ENCODE peak calls at places on chromosomes 2 and 18, in four cellular contexts. I, B, K and A are unnamed samples.

GRCh38 chr2:10266133-10266620 is 36.5 kb upstream of the HPCAL1 start:
- DNase-seq in B (no peak), I (no peak), K (no peak), A (no peak)

GRCh38 chr2:216328347-216328746 is 43.9 kb downstream of the MARCHF4 start:
- DNase-seq in I (peak; percentile 30), B (no peak), K (peak; percentile 56), A (no peak)

GRCh38 chr2:127187831-127188230 is 32.3 kb downstream of the CYP27C1 start:
- DNase-seq in B (no peak), I (no peak), K (no peak), A (no peak)

GRCh38 chr2:6975988-6976387 is 58.8 kb downstream of the RNF144A start:
- DNase-seq in B (peak; percentile 15), K (no peak), I (no peak), A (no peak)

GRCh38 chr2:49004046-49004626 is 150.2 kb downstream of the FSHR start:
- DNase-seq in I (no peak), K (no peak), B (no peak), A (no peak)

GRCh38 chr2:224345492-224345891 is 56.4 kb downstream of the FAM124B start:
- DNase-seq in I (no peak), B (no peak), K (no peak), A (no peak)

GRCh38 chr2:19914266-19914975 is 12.6 kb upstream of the TTC32 start:
- DNase-seq in I (no peak), K (no peak), B (no peak), A (no peak)

GRCh38 chr2:239300242-239300641 is 100.6 kb downstream of the HDAC4 start:
- DNase-seq in B (no peak), I (no peak), K (no peak), A (no peak)

GRCh38 chr2:175233135-175233719 is 51.7 kb upstream of the ATP5MC3 start:
- DNase-seq in I (no peak), B (no peak), K (no peak), A (no peak)

DNA sequence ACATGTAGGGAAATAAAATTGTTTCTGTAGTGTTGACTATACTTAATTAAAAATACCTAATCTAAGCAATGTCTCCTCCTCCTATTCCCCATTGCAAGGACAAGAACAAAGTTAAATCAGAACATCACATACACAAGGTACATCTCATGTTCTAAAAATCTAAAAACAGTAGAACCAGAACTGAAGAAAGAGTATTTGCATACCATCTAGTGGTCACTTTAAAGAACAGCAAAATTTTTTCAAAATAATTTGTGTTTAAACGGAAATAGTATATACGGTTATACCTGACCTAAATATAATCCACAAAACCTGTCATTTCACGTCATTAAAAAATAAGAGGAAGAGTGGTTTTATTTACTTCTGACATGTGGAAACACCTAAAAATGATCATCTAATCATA is 294.3 kb upstream of the KCNH7 start:
- DNase-seq in B (peak; percentile 4), I (no peak), K (peak; percentile 32), A (no peak)
- TF ChIP-seq CTCF in B (peak; percentile 32), I (peak; percentile 78), K (peak; percentile 69), A (peak; percentile 41)

DNA sequence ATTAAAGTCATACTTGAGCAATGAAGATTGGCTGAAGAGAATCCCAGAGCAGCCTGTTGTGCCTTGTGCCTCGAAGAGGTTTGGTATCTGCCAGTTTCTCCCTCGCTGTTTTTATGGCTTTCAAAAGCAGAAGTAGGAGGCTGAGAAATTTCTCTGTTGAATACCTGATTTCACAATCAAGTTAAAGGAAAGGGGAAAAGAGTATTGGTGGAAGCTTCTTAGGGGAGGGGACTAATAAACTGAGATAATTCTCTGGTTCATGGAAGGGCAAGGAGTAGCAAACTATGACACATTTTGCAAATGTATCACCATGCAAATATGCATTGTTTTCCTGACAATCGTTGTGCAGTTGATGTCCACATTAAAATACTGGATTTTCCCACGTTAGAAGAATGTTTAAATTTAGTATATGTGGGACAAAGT is at the start of gene IL1B:
- DNase-seq in K (no peak), I (no peak), B (no peak), A (no peak)
- H3K27ac ChIP-seq in K (no peak within 1 kb of the TSS), I (no peak within 1 kb of the TSS), B (no peak within 1 kb of the TSS), A (peak within 1 kb of the TSS; percentile 85)

GRCh38 chr2:101109451-101110140 is 41.6 kb downstream of the TBC1D8 start:
- DNase-seq in B (no peak), K (peak; percentile 36), I (no peak), A (no peak)
- H3K79me2 ChIP-seq in B (peaks cover 92% of the 10 kb centered on the region), K (peaks cover 84% of the 10 kb centered on the region), I (no peaks in the 10 kb centered on the region), A (peaks cover 61% of the 10 kb centered on the region)

DNA sequence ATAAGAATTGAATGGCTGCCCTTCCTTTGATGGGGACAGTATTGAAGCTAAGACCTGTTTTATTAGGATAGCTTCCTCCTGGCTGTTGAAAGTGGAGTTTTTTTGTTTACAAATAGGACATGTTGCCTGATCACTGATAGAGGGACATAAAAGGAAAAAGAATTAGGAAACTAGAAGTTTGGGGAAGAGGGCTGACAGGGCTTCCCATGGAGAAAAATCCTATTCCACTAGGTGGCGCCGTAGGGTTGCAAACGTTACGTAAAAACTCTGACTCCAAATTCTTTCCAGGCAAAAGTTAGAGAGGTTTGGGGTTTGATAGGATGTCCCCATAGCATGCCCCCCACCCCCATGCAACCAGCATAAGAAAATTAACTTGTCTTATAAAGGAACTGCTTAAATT is 11.1 kb upstream of the RBFA start:
- DNase-seq in B (peak; percentile 28), I (peak; percentile 15), K (peak; percentile 70), A (no peak)
- TF ChIP-seq CTCF in B (peak; percentile 50), I (peak; percentile 61), K (peak; percentile 77), A (peak; percentile 17)

GRCh38 chr2:179273461-179273962 is 8.9 kb upstream of the SESTD1 start:
- DNase-seq in B (no peak), K (no peak), I (no peak), A (no peak)
- H3K27ac ChIP-seq in B (no peak overlapping the region), K (no peak overlapping the region), I (no peak overlapping the region), A (no peak overlapping the region)

GRCh38 chr18:4360221-4360715 is 94.8 kb downstream of the DLGAP1 start:
- DNase-seq in B (no peak), K (no peak), I (no peak), A (no peak)
- H3K79me2 ChIP-seq in B (no peaks in the 10 kb centered on the region), K (peaks cover 18% of the 10 kb centered on the region), I (peaks cover 64% of the 10 kb centered on the region), A (no peaks in the 10 kb centered on the region)

GRCh38 chr2:41932241-41933034 is 115.4 kb upstream of the PKDCC start:
- DNase-seq in B (no peak), I (no peak), K (no peak), A (no peak)
- TF ChIP-seq CTCF in B (no peak), I (no peak), K (no peak), A (no peak)